ENCODE peak calls at places on chromosomes 4 and X, in six cellular contexts. K, D, R, Z, E and G are unnamed samples.

GRCh38 chr4:40413396-40413795 is 78.3 kb downstream of the CHRNA9 start:
- DNase-seq in K (no peak), D (no peak), R (no peak), Z (no peak), E (no peak), G (no peak)

GRCh38 chr4:107740381-107740780 is 20.3 kb upstream of the PAPSS1 start:
- DNase-seq in K (no peak), D (no peak), R (no peak), Z (no peak), E (no peak), G (no peak)

GRCh38 chr4:178423366-178423765 is 981.1 kb upstream of the AGA start:
- DNase-seq in K (no peak), D (no peak), R (no peak), Z (no peak), E (no peak), G (no peak)

GRCh38 chr4:109294006-109294405 is 8.5 kb downstream of the COL25A1 start:
- DNase-seq in K (no peak), D (no peak), R (no peak), Z (peak; percentile 15), E (no peak), G (peak; percentile 2)

GRCh38 chr4:108037884-108038283 is 48.2 kb downstream of the HADH start:
- DNase-seq in K (no peak), D (no peak), R (no peak), Z (no peak), E (no peak), G (no peak)

GRCh38 chr4:19213388-19213787 is 1038.3 kb upstream of the SLIT2 start:
- DNase-seq in K (no peak), D (no peak), R (no peak), Z (no peak), E (no peak), G (no peak)

GRCh38 chr4:64121803-64122202 is 287.4 kb downstream of the TECRL start:
- DNase-seq in K (no peak), D (no peak), R (no peak), Z (no peak), E (no peak), G (no peak)

GRCh38 chr4:8594097-8595038 is 1.8 kb downstream of the CPZ start:
- DNase-seq in K (no peak), D (peak; percentile 46), R (peak; percentile 47), Z (peak; percentile 75), E (no peak), G (peak; percentile 62)

GRCh38 chr4:159516556-159516955 is 413.7 kb downstream of the RAPGEF2 start:
- DNase-seq in K (no peak), D (no peak), R (no peak), Z (no peak), E (no peak), G (no peak)

GRCh38 chrX:70166601-70167590 is 10.4 kb upstream of the DGAT2L6 start:
- DNase-seq in K (no peak), D (no peak), R (no peak), Z (peak; percentile 9), E (no peak), G (no peak)

GRCh38 chr4:138981930-138982390 is 33.6 kb upstream of the NOCT start:
- DNase-seq in K (no peak), D (peak; percentile 37), R (peak; percentile 20), Z (peak; percentile 35), E (no peak), G (peak; percentile 6)

GRCh38 chrX:120251471-120252011 is 929 bp downstream of the ZBTB33 start:
- DNase-seq in K (peak; percentile 80), D (no peak), R (no peak), Z (peak; percentile 3), E (no peak), G (peak; percentile 21)

GRCh38 chr4:85784947-85785346 is 310.0 kb downstream of the ARHGAP24 start:
- DNase-seq in K (no peak), D (no peak), R (no peak), Z (no peak), E (no peak), G (no peak)

GRCh38 chr4:168259096-168259495 is 59.5 kb downstream of the DDX60 start:
- DNase-seq in K (no peak), D (no peak), R (no peak), Z (no peak), E (no peak), G (no peak)

GRCh38 chrX:150365051-150365952 is 2.2 kb downstream of the MAMLD1 start:
- DNase-seq in K (peak; percentile 87), D (peak; percentile 68), R (no peak), Z (no peak), E (no peak), G (peak; percentile 84)
- TF ChIP-seq CTCF in K (no peak), D (peak; percentile 55), R (peak; percentile 37), Z (peak; percentile 65), E (peak; percentile 39), G (peak; percentile 57)

DNA sequence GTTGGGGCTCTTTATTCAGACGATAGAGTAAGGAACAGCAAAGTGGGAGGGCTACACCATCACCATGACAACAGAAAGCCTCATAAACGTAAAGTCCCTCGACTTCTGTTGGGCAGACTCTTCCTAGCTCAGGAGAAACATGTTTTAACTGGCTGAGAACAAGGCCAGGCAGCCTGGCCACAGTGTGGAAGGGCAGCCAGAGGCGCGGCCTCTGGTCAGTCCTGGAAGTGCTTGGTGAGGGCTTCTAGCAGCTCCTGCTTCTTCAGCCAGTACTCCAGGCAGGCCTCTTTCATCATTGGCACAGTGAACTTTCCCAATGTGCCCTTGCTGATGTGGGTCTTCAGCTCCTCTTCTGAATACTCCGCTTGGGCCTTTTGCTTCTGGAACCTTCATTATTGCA is 690.9 kb downstream of the PCDH19 start:
- DNase-seq in K (no peak), D (no peak), R (no peak), Z (no peak), E (no peak), G (no peak)
- TF ChIP-seq CTCF in K (no peak), D (no peak), R (no peak), Z (no peak), E (no peak), G (no peak)

GRCh38 chr4:157509286-157509685 is 288.8 kb downstream of the GRIA2 start:
- DNase-seq in K (no peak), D (no peak), R (no peak), Z (no peak), E (no peak), G (no peak)

GRCh38 chr4:157514711-157515110 is 294.2 kb downstream of the GRIA2 start:
- DNase-seq in K (no peak), D (no peak), R (no peak), Z (peak; percentile 7), E (no peak), G (no peak)
- TF ChIP-seq CTCF in K (no peak), D (no peak), R (no peak), Z (peak; percentile 71), E (no peak), G (no peak)

DNA sequence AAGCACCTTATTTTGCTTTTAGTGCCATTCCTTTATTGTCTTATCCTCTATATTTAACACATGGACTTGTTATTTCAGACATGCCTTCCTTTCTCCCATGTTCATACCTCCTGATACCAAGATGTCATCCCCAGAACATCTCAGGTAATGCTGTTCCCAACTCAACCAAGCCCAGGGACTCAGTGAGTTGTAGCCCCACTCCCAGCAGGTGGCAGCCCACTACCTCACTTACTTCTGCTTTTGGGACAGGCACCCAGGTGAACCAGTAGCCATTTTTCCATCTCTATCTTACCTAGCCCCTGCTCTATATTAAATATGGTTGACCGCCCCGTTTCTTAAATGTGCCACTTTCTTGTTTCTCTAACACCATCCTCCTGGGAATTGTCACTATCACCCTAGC is 199.0 kb downstream of the DCHS2 start:
- DNase-seq in K (no peak), D (no peak), R (no peak), Z (no peak), E (no peak), G (peak; percentile 4)
- TF ChIP-seq CTCF in K (no peak), D (no peak), R (no peak), Z (no peak), E (no peak), G (no peak)